ENCODE peak calls at places on chromosomes 5 and 9, in nine cellular contexts. A, L, Q, D, R, N, Y, G and O are unnamed samples.

GRCh38 chr9:98226968-98227367 is 28.5 kb downstream of the TBC1D2 start:
- DNase-seq in D (no peak), A (no peak), Y (no peak), Q (no peak), G (no peak), N (no peak), R (no peak), L (no peak), O (no peak)

GRCh38 chr5:125424851-125425250 is 678.4 kb upstream of the ZNF608 start:
- DNase-seq in L (no peak), R (no peak), G (no peak), D (no peak), Y (no peak), N (no peak), Q (no peak), A (no peak), O (no peak)

GRCh38 chr9:25418974-25419373 is 259.3 kb downstream of the TUSC1 start:
- DNase-seq in R (no peak), G (no peak), Y (no peak), D (peak; percentile 0), N (no peak), A (no peak), Q (no peak), L (no peak), O (no peak)

GRCh38 chr5:156835905-156836304 is 14.2 kb upstream of the PPP1R2B start:
- DNase-seq in Y (no peak), L (no peak), R (no peak), A (no peak), G (peak; percentile 2), D (peak; percentile 9), N (no peak), Q (peak; percentile 54), O (no peak)

GRCh38 chr9:131407717-131408195 is 13.9 kb downstream of the PRRC2B start:
- DNase-seq in R (no peak), D (peak; percentile 67), G (no peak), Q (peak; percentile 74), A (peak; percentile 65), N (no peak), L (no peak), Y (no peak), O (no peak)

GRCh38 chr5:40594811-40595210 is 84.9 kb upstream of the PTGER4 start:
- DNase-seq in R (no peak), Y (no peak), N (no peak), Q (no peak), G (no peak), D (no peak), L (no peak), A (no peak), O (peak; percentile 75)

GRCh38 chr5:145848854-145849253 is 13.7 kb upstream of the PRELID2 start:
- DNase-seq in Y (no peak), A (no peak), D (peak; percentile 90), L (no peak), R (no peak), Q (no peak), N (no peak), G (no peak), O (no peak)

GRCh38 chr9:37784640-37785483 is at the start of gene EXOSC3:
- DNase-seq in G (peak; percentile 67), D (peak; percentile 99), Q (peak; percentile 93), A (peak; percentile 91), L (peak; percentile 62), Y (peak; percentile 89), R (peak; percentile 64), N (peak; percentile 83), O (peak; percentile 70)

GRCh38 chr5:109877670-109878045 is 187.9 kb downstream of the MAN2A1 start:
- DNase-seq in R (no peak), A (no peak), L (no peak), D (peak; percentile 58), G (no peak), Y (no peak), N (no peak), Q (no peak), O (no peak)

GRCh38 chr9:105188746-105189145 is 55.7 kb upstream of the SLC44A1 start:
- DNase-seq in A (no peak), Y (no peak), L (no peak), N (no peak), Q (no peak), R (no peak), D (no peak), G (no peak), O (no peak)

GRCh38 chr5:40436535-40437237 is 243.0 kb upstream of the PTGER4 start:
- DNase-seq in L (no peak), R (no peak), G (no peak), D (no peak), A (no peak), N (no peak), Q (peak; percentile 90), Y (no peak), O (no peak)

GRCh38 chr9:118455781-118456180 is 751.6 kb downstream of the TLR4 start:
- DNase-seq in R (no peak), N (no peak), Q (no peak), G (no peak), L (no peak), D (no peak), Y (no peak), A (no peak), O (no peak)

GRCh38 chr5:35354751-35355150 is 124.5 kb upstream of the PRLR start:
- DNase-seq in N (no peak), L (no peak), Q (no peak), R (no peak), G (no peak), A (no peak), Y (no peak), D (peak; percentile 71), O (peak; percentile 20)

GRCh38 chr5:75037106-75037505 is 15.3 kb downstream of the GCNT4 start:
- DNase-seq in L (no peak), Y (peak; percentile 65), D (peak; percentile 93), R (no peak), G (peak; percentile 43), A (no peak), Q (no peak), N (no peak), O (peak; percentile 94)